ENCODE peak calls at places on chromosome 12, in four cellular contexts. P is IMR-90, L is GM12864, B is lower leg skin. U is an unnamed sample.

GRCh38 chr12:70052476-70052875 is 190.8 kb upstream of the CNOT2 start:
- DNase-seq in P (no peak), L (no peak), B (no peak), U (no peak)

GRCh38 chr12:52279683-52280318 is 5.4 kb downstream of the KRT86 start:
- DNase-seq in P (peak), L (no peak), B (peak), U (no peak)

GRCh38 chr12:3418609-3419469 is 72.2 kb upstream of the PRMT8 start:
- DNase-seq in P (no peak), L (no peak), B (no peak), U (peak)

GRCh38 chr12:42507589-42507988 is 82.0 kb downstream of the PRICKLE1 start:
- DNase-seq in P (no peak), L (no peak), B (no peak), U (no peak)

GRCh38 chr12:108967869-108968540 is 52.9 kb downstream of the SVOP start:
- DNase-seq in P (no peak), L (no peak), B (no peak), U (no peak)

GRCh38 chr12:65339161-65339560 is 60.7 kb downstream of the MSRB3 start:
- DNase-seq in P (no peak), L (no peak), B (no peak), U (no peak)

GRCh38 chr12:106247731-106248176 is at the start of gene CKAP4:
- DNase-seq in P (peak), L (no peak), B (peak), U (no peak)

GRCh38 chr12:112906712-112907414 is at the start of gene OAS1:
- DNase-seq in P (peak), L (peak), B (no peak), U (peak)

GRCh38 chr12:68803948-68804653 is 3.9 kb upstream of the MDM2 start:
- DNase-seq in P (no peak), L (no peak), B (no peak), U (no peak)

GRCh38 chr12:119829439-119829838 is 47.7 kb downstream of the CIT start:
- DNase-seq in P (no peak), L (no peak), B (no peak), U (no peak)

GRCh38 chr12:85580562-85581168 is 255.5 kb downstream of the RASSF9 start:
- DNase-seq in P (no peak), L (no peak), B (no peak), U (no peak)

GRCh38 chr12:65492997-65493892 is 214.8 kb downstream of the MSRB3 start:
- DNase-seq in P (no peak), L (no peak), B (no peak), U (no peak)

GRCh38 chr12:68483592-68484373 is 126.9 kb upstream of the RAP1B start:
- DNase-seq in P (peak), L (no peak), B (no peak), U (no peak)

GRCh38 chr12:84508325-84508861 is 404.2 kb downstream of the SLC6A15 start:
- DNase-seq in P (peak), L (no peak), B (no peak), U (no peak)

GRCh38 chr12:116876151-116876869 is 4.9 kb downstream of the HRK start:
- DNase-seq in P (no peak), L (no peak), B (no peak), U (no peak)

GRCh38 chr12:82174936-82175335 is 183.3 kb downstream of the CCDC59 start:
- DNase-seq in P (no peak), L (no peak), B (no peak), U (peak)

GRCh38 chr12:67276469-67276868 is 7.3 kb downstream of the CAND1 start:
- DNase-seq in P (peak), L (no peak), B (no peak), U (no peak)

GRCh38 chr12:45655186-45655585 is 74.3 kb upstream of the ARID2 start:
- DNase-seq in P (peak), L (no peak), B (no peak), U (peak)

GRCh38 chr12:62914443-62914909 is 20.5 kb downstream of the PPM1H start:
- DNase-seq in P (no peak), L (no peak), B (no peak), U (no peak)

GRCh38 chr12:117835113-117835512 is 133.7 kb downstream of the KSR2 start:
- DNase-seq in P (no peak), L (no peak), B (no peak), U (no peak)

GRCh38 chr12:47773858-47774580 is 981 bp downstream of the SLC48A1 start:
- DNase-seq in P (no peak), L (no peak), B (no peak), U (no peak)

GRCh38 chr12:113097716-113098427 is 37.7 kb downstream of the RASAL1 start:
- DNase-seq in P (no peak), L (no peak), B (no peak), U (no peak)

GRCh38 chr12:24396266-24396665 is 446.8 kb upstream of the SOX5 start:
- DNase-seq in P (no peak), L (no peak), B (no peak), U (no peak)

GRCh38 chr12:19922687-19923086 is 445.6 kb upstream of the PDE3A start:
- DNase-seq in P (no peak), L (no peak), B (no peak), U (no peak)

GRCh38 chr12:132268674-132269073 is 60.7 kb downstream of the GALNT9 start:
- DNase-seq in P (no peak), L (no peak), B (no peak), U (no peak)

GRCh38 chr12:88775742-88776151 is 195.5 kb upstream of the KITLG start:
- DNase-seq in P (no peak), L (no peak), B (no peak), U (no peak)

GRCh38 chr12:59660921-59661597 is 65.2 kb downstream of the SLC16A7 start:
- DNase-seq in P (no peak), L (no peak), B (no peak), U (no peak)

GRCh38 chr12:111174283-111175108 is 194.4 kb downstream of the PHETA1 start:
- DNase-seq in P (no peak), L (no peak), B (no peak), U (no peak)
- TF ChIP-seq CTCF in P (no peak), L (peak), B (no peak), U (peak)

GRCh38 chr12:9699898-9700605 is 30.5 kb downstream of the CLEC2D start:
- DNase-seq in P (peak), L (no peak), B (no peak), U (no peak)
- H3K4me3 ChIP-seq in P (no peak), L (no peak), B (no peak), U (no peak)

GRCh38 chr12:120887253-120888043 is 16.7 kb downstream of the SPPL3 start:
- DNase-seq in P (no peak), L (no peak), B (no peak), U (no peak)

GRCh38 chr12:120885521-120885920 is 18.6 kb downstream of the SPPL3 start:
- DNase-seq in P (no peak), L (no peak), B (no peak), U (no peak)

GRCh38 chr12:120886194-120887018 is 17.8 kb downstream of the SPPL3 start:
- DNase-seq in P (no peak), L (no peak), B (no peak), U (no peak)

GRCh38 chr12:120892265-120892664 is 11.9 kb downstream of the SPPL3 start:
- DNase-seq in P (no peak), L (no peak), B (no peak), U (no peak)

GRCh38 chr12:120890963-120891362 is 13.2 kb downstream of the SPPL3 start:
- DNase-seq in P (no peak), L (no peak), B (no peak), U (no peak)
- TF ChIP-seq CTCF in P (no peak), L (no peak), B (no peak), U (no peak)

GRCh38 chr12:49489720-49490119 is 49.1 kb upstream of the KCNH3 start:
- DNase-seq in P (peak), L (no peak), B (no peak), U (no peak)
- H3K4me3 ChIP-seq in P (no peak), L (no peak), B (no peak), U (no peak)

GRCh38 chr12:124371970-124372555 is 77.2 kb downstream of the RFLNA start:
- DNase-seq in P (no peak), L (no peak), B (peak), U (no peak)

GRCh38 chr12:124371366-124371765 is 76.5 kb downstream of the RFLNA start:
- DNase-seq in P (no peak), L (no peak), B (no peak), U (no peak)

GRCh38 chr12:124369901-124370378 is 75.0 kb downstream of the RFLNA start:
- DNase-seq in P (no peak), L (no peak), B (no peak), U (no peak)

GRCh38 chr12:124370384-124370783 is 75.5 kb downstream of the RFLNA start:
- DNase-seq in P (no peak), L (no peak), B (no peak), U (no peak)

DNA sequence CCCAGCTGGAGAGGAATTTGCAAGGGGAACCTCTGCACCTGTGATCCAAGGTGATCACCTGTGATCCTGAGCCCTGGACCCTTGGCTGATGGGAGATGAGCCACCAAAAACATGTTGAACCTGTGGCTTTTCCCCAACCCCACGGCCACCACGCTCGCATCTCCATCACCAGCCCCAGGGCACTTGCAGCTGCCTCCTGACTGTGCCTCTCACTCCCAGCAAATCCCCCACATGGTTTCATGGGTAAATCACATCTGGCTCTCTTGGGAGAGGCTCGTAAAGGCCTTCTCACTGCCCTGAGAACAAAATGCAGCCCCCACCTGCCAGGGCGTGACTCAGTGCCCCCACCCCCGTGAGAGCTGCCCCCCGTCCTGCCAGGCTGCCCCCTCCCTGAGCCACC is 76.0 kb downstream of the RFLNA start:
- DNase-seq in P (no peak), L (no peak), B (no peak), U (no peak)
- TF ChIP-seq CTCF in P (no peak), L (no peak), B (no peak), U (no peak)

U was measured in LNCaP clone FGC.